ENCODE peak calls at places on chromosomes 4 and X, in nine cellular contexts. T, U, X, V, E, Q, N, B and A are unnamed samples. For H3K36me3 and H3K4me1, the result is how much of the 10 kb centered on the place peaks cover.

GRCh38 chr4:84944952-84945351 is 21.5 kb downstream of the WDFY3 start:
- DNase-seq in T (no peak), U (no peak), X (no peak), V (peak), E (no peak), Q (peak), N (no peak), B (no peak), A (no peak)

GRCh38 chrX:104435249-104435648 is 130.8 kb upstream of the IL1RAPL2 start:
- DNase-seq in T (no peak), U (no peak), X (no peak), V (no peak), E (no peak), Q (no peak), N (peak), B (no peak), A (no peak)

GRCh38 chr4:96519291-96519690 is 679.4 kb downstream of the PDHA2 start:
- DNase-seq in T (no peak), U (no peak), X (no peak), V (no peak), E (no peak), Q (peak), N (no peak), B (no peak), A (no peak)

GRCh38 chr4:101649790-101650450 is 140.6 kb upstream of the BANK1 start:
- DNase-seq in T (no peak), U (no peak), X (no peak), V (no peak), E (no peak), Q (peak), N (no peak), B (no peak), A (no peak)

GRCh38 chr4:99708551-99708950 is 50.9 kb upstream of the C4orf54 start:
- DNase-seq in T (no peak), U (no peak), X (no peak), V (no peak), E (no peak), Q (no peak), N (no peak), B (no peak), A (no peak)

GRCh38 chrX:30530591-30530990 is 47.0 kb downstream of the TASL start:
- DNase-seq in T (no peak), U (no peak), X (no peak), V (peak), E (no peak), Q (no peak), N (no peak), B (no peak), A (no peak)

GRCh38 chr4:153523171-153523757 is 57.1 kb downstream of the TMEM131L start:
- DNase-seq in T (no peak), U (no peak), X (no peak), V (no peak), E (no peak), Q (peak), N (no peak), B (no peak), A (no peak)

GRCh38 chrX:131741103-131741581 is 197.3 kb downstream of the OR13H1 start:
- DNase-seq in T (no peak), U (no peak), X (peak), V (peak), E (no peak), Q (peak), N (no peak), B (peak), A (no peak)

GRCh38 chrX:115297189-115297588 is 7.7 kb downstream of the LUZP4 start:
- DNase-seq in T (no peak), U (no peak), X (no peak), V (no peak), E (no peak), Q (no peak), N (no peak), B (no peak), A (no peak)

GRCh38 chr4:170698334-170698733 is 608.6 kb upstream of the AADAT start:
- DNase-seq in T (no peak), U (no peak), X (no peak), V (no peak), E (no peak), Q (no peak), N (no peak), B (no peak), A (no peak)

GRCh38 chrX:2699959-2700358 is 8.9 kb downstream of the CD99 start:
- DNase-seq in T (no peak), U (no peak), X (no peak), V (no peak), E (no peak), Q (no peak), N (no peak), B (no peak), A (no peak)

GRCh38 chrX:67780694-67781109 is 236.9 kb downstream of the AR start:
- DNase-seq in T (peak), U (peak), X (no peak), V (peak), E (peak), Q (peak), N (peak), B (no peak), A (no peak)

GRCh38 chrX:133590703-133591505 is 175.6 kb upstream of the GPC4 start:
- DNase-seq in T (no peak), U (no peak), X (no peak), V (no peak), E (no peak), Q (peak), N (peak), B (no peak), A (no peak)

GRCh38 chr4:78336093-78336943 is 215.3 kb upstream of the ANXA3 start:
- DNase-seq in T (no peak), U (no peak), X (no peak), V (peak), E (no peak), Q (peak), N (no peak), B (no peak), A (peak)

GRCh38 chr4:66829310-66829709 is 716.0 kb downstream of the CENPC start:
- DNase-seq in T (no peak), U (no peak), X (no peak), V (no peak), E (no peak), Q (no peak), N (no peak), B (no peak), A (no peak)

GRCh38 chr4:110195561-110196205 is 2.7 kb downstream of the ELOVL6 start:
- DNase-seq in T (no peak), U (no peak), X (peak), V (peak), E (no peak), Q (no peak), N (no peak), B (no peak), A (peak)

GRCh38 chr4:158446106-158446505 is 75.6 kb upstream of the RXFP1 start:
- DNase-seq in T (no peak), U (no peak), X (no peak), V (peak), E (no peak), Q (peak), N (no peak), B (no peak), A (no peak)

GRCh38 chrX:152926923-152927322 is 29.1 kb downstream of the ZNF185 start:
- DNase-seq in T (no peak), U (no peak), X (no peak), V (peak), E (no peak), Q (no peak), N (no peak), B (no peak), A (no peak)

GRCh38 chrX:72128881-72129280 is 2.8 kb downstream of the RTL5 start:
- DNase-seq in T (no peak), U (no peak), X (no peak), V (no peak), E (no peak), Q (no peak), N (no peak), B (peak), A (peak)

GRCh38 chr4:108796173-108796572 is 33.3 kb upstream of the ETNPPL start:
- DNase-seq in T (no peak), U (no peak), X (no peak), V (no peak), E (no peak), Q (no peak), N (no peak), B (no peak), A (no peak)

GRCh38 chr4:105058177-105058812 is 88.4 kb upstream of the TET2 start:
- DNase-seq in T (no peak), U (no peak), X (no peak), V (peak), E (no peak), Q (peak), N (no peak), B (no peak), A (no peak)

DNA sequence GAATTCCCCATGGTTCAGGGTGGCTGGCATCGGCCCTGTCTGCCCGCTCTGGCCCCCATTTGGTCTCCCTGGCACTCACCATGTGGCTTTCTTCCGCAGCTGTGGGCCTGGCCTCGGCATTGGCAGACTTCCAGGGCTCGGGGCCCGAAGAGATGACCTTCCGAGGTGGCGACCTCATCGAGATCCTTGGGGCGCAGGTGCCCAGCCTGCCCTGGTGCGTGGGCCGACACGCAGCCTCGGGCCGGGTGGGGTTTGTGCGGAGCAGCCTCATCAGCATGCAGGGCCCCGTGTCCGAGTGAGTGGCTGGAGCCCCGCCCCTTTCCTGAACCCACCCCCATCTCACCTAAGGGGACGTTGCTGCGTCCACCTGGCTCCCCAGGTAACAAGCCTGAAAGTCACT is 20.1 kb downstream of the SH3TC1 start:
- DNase-seq in T (no peak), U (no peak), X (no peak), V (no peak), E (no peak), Q (no peak), N (no peak), B (no peak), A (no peak)
- H3K36me3 ChIP-seq in T (under half), U (under half), X (under half), V (under half), E (half or more), Q (under half), N (under half), B (under half), A (under half)

GRCh38 chr4:169248645-169249044 is 22.1 kb downstream of the SH3RF1 start:
- DNase-seq in T (no peak), U (no peak), X (no peak), V (no peak), E (no peak), Q (no peak), N (no peak), B (no peak), A (no peak)
- H3K4me1 ChIP-seq in T (under half), U (under half), X (under half), V (under half), E (under half), Q (under half), N (half or more), B (under half), A (half or more)

DNA sequence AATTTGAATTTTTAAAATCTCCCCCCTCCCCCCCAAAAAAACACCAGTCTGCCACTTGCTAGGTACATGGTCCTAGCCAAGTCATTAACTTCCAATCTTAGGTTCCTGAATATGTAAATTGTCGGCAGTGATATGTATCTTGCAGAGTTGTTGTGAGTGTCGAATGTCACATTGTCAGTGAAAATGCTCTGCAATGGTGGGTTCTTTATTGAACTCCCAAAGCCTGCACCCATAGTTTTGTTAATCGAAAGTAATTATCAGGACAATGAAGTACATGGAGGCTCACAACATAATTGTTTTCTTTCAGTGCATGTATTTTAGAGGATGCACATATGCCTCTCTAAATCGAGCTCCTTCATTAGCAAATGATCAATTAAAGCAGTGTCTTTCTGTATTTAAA is 185.6 kb upstream of the S100G start:
- DNase-seq in T (no peak), U (no peak), X (no peak), V (no peak), E (no peak), Q (no peak), N (no peak), B (no peak), A (no peak)
- TF ChIP-seq CTCF in T (no peak), U (no peak), X (no peak), V (no peak), E (no peak), Q (no peak), N (no peak), B (no peak), A (no peak)

GRCh38 chr4:1821679-1822567 is 28.8 kb downstream of the FGFR3 start:
- DNase-seq in T (no peak), U (no peak), X (no peak), V (no peak), E (no peak), Q (no peak), N (no peak), B (no peak), A (no peak)
- H3K36me3 ChIP-seq in T (half or more), U (half or more), X (under half), V (half or more), E (half or more), Q (under half), N (under half), B (under half), A (under half)

DNA sequence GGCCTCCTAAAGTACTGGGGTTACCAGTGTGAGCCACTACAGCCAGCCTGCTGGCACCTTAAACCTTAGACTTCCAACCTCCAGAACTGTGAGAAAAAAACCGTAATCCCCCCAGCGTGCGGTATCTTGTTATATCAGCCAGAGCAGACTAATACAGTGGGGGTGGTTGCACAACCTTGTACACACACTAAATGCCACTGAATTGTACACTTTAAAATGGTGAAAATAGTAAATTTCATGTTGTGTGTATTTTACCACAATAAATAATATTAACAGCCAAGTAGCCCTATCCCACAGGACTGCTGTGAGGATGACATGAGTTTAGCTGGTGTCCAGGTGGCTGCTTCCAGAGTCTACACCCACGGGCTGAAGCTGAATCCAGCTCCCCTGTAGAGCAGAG is 38.8 kb downstream of the ZBTB49 start:
- DNase-seq in T (peak), U (no peak), X (peak), V (no peak), E (peak), Q (no peak), N (no peak), B (no peak), A (no peak)
- H3K4me1 ChIP-seq in T (under half), U (under half), X (under half), V (under half), E (under half), Q (under half), N (under half), B (under half), A (under half)

DNA sequence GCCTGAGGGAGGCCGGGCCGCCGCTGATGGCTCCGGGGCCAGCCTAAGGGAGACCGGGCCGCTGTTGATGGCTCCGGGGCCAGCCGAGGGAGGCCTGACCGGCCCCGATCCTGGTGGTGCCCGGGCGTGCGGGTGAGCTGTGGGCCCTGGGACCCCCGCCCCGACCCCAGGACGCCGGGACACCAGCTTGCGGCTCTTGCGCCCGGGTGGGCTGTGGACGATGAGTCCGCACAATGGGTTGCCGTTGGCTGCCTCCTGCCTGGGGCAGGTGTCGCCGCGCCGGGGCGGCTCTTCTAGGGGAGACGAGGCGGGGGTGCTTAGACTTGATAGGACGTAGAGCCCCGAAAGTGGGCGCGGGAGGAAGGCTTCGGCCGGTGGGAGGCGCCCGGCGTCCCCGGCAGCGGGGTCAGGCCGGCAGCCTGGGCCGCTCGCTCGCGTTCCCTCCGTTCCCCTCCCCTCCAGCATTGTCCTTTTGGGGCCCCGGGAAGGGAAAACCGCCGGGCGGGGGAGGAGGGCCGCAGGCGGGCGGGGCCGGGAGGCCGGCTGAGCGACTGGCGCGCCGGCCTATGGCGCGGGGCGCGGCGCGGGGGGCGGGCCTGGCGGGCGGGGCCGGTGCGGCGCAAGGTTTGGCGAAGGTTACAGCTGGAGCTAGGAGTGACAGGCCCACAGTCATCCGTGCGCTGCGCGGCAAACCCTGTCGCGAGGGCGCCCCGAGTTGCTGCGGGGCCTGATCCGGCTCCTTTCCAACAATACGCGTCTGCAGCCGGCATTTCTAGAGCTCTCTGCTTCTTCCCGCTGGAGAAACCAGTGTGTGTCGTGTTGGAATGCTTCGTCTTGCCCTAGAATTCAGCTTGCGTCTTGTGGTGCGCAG is 819 bp downstream of the KIAA0232 start:
- DNase-seq in T (peak), U (peak), X (peak), V (peak), E (peak), Q (peak), N (peak), B (peak), A (peak)
- TF ChIP-seq CTCF in T (no peak), U (no peak), X (no peak), V (peak), E (no peak), Q (peak), N (no peak), B (no peak), A (peak)

GRCh38 chr4:183691897-183692296 is 32.8 kb downstream of the TRAPPC11 start:
- DNase-seq in T (no peak), U (no peak), X (no peak), V (no peak), E (no peak), Q (no peak), N (no peak), B (no peak), A (no peak)

GRCh38 chr4:183691006-183691405 is 31.9 kb downstream of the TRAPPC11 start:
- DNase-seq in T (no peak), U (no peak), X (no peak), V (no peak), E (no peak), Q (no peak), N (no peak), B (no peak), A (no peak)

GRCh38 chr4:183688216-183688615 is 29.1 kb downstream of the TRAPPC11 start:
- DNase-seq in T (no peak), U (no peak), X (no peak), V (no peak), E (no peak), Q (no peak), N (no peak), B (no peak), A (no peak)

GRCh38 chr4:183681119-183681518 is 22.0 kb downstream of the TRAPPC11 start:
- DNase-seq in T (no peak), U (no peak), X (no peak), V (no peak), E (no peak), Q (no peak), N (no peak), B (no peak), A (no peak)

GRCh38 chr4:183686461-183686860 is 27.4 kb downstream of the TRAPPC11 start:
- DNase-seq in T (no peak), U (no peak), X (no peak), V (no peak), E (no peak), Q (no peak), N (no peak), B (no peak), A (no peak)
- H3K36me3 ChIP-seq in T (half or more), U (half or more), X (under half), V (under half), E (half or more), Q (under half), N (under half), B (under half), A (under half)

GRCh38 chr4:16222957-16223527 is 3.2 kb downstream of the TAPT1 start:
- DNase-seq in T (no peak), U (no peak), X (no peak), V (peak), E (no peak), Q (no peak), N (no peak), B (no peak), A (no peak)
- H3K4me1 ChIP-seq in T (under half), U (under half), X (under half), V (under half), E (under half), Q (under half), N (under half), B (under half), A (under half)

GRCh38 chr4:168794881-168795280 is 215.2 kb downstream of the CBR4 start:
- DNase-seq in T (no peak), U (no peak), X (no peak), V (no peak), E (no peak), Q (no peak), N (peak), B (no peak), A (no peak)
- TF ChIP-seq CTCF in T (no peak), U (no peak), X (no peak), V (no peak), E (no peak), Q (no peak), N (no peak), B (no peak), A (no peak)